ENCODE peak calls at places on chromosomes 2 and 18, in four cellular contexts. Y is Peyer's patch; I is progenitor cell of endocrine pancreas; D is effector CD4-positive, alpha-beta T cell. X is an unnamed sample.
A peak's percentile ranks its signal among the peaks of the same experiment; 100 is the strongest.

GRCh38 chr2:11535899-11536344 is 2.1 kb downstream of the GREB1 start:
- DNase-seq in D (no peak), I (no peak), Y (no peak), X (no peak)

GRCh38 chr18:5868218-5868904 is 27.0 kb downstream of the TMEM200C start:
- DNase-seq in I (peak; percentile 68), D (no peak), Y (no peak), X (no peak)

GRCh38 chr2:26682155-26682554 is 10.4 kb upstream of the KCNK3 start:
- DNase-seq in D (no peak), Y (no peak), I (no peak), X (no peak)

GRCh38 chr2:236977199-236977883 is 108.3 kb upstream of the COPS8 start:
- DNase-seq in Y (no peak), I (no peak), D (no peak), X (no peak)

GRCh38 chr2:241417626-241418025 is 61.5 kb downstream of the FARP2 start:
- DNase-seq in D (no peak), I (no peak), Y (no peak), X (no peak)

GRCh38 chr2:221562226-221562625 is 9.9 kb downstream of the EPHA4 start:
- DNase-seq in D (no peak), I (no peak), Y (no peak), X (no peak)

GRCh38 chr2:56195563-56195962 is 11.8 kb downstream of the CCDC85A start:
- DNase-seq in D (no peak), I (no peak), Y (no peak), X (no peak)

GRCh38 chr2:157056200-157056676 is 201.3 kb upstream of the GALNT5 start:
- DNase-seq in Y (no peak), I (no peak), D (no peak), X (no peak)

GRCh38 chr2:24858996-24859395 is 61.0 kb downstream of the ADCY3 start:
- DNase-seq in D (no peak), Y (no peak), I (no peak), X (no peak)

GRCh38 chr2:225002039-225002655 is 40.1 kb downstream of the DOCK10 start:
- DNase-seq in Y (no peak), I (no peak), D (peak; percentile 63), X (peak; percentile 71)

GRCh38 chr18:61992923-61993322 is 100.1 kb upstream of the RNF152 start:
- DNase-seq in D (no peak), Y (no peak), I (no peak), X (no peak)

GRCh38 chr18:57029761-57030160 is 117.1 kb upstream of the BOD1L2 start:
- DNase-seq in I (no peak), Y (no peak), D (no peak), X (peak; percentile 3)

GRCh38 chr2:63755980-63756379 is 85.7 kb upstream of the UGP2 start:
- DNase-seq in I (no peak), D (no peak), Y (no peak), X (no peak)